ENCODE peak calls at places on chromosomes 16 and 17, in four cellular contexts. One of them, this sample, is unnamed.

GRCh38 chr16:19769239-19769638 is 51.2 kb downstream of the IQCK start:
- DNase-seq in renal cortical epithelial cell: no peak
- DNase-seq in dermis blood vessel endothelial cell: no peak
- DNase-seq in NCI-H1048: no peak
- DNase-seq in this sample: no peak

GRCh38 chr16:2815299-2815771 is 1.7 kb upstream of the PRSS21 start:
- DNase-seq in renal cortical epithelial cell: no peak
- DNase-seq in dermis blood vessel endothelial cell: no peak
- DNase-seq in NCI-H1048: no peak
- DNase-seq in this sample: no peak

GRCh38 chr17:7854851-7855642 is at the start of gene TMEM88:
- DNase-seq in renal cortical epithelial cell: no peak
- DNase-seq in dermis blood vessel endothelial cell: peak; percentile 51
- DNase-seq in NCI-H1048: no peak
- DNase-seq in this sample: no peak

GRCh38 chr17:17161759-17162158 is 44.4 kb downstream of the PLD6 start:
- DNase-seq in renal cortical epithelial cell: no peak
- DNase-seq in dermis blood vessel endothelial cell: no peak
- DNase-seq in NCI-H1048: no peak
- DNase-seq in this sample: no peak

GRCh38 chr17:3635474-3636153 is 436 bp downstream of the SHPK start:
- DNase-seq in renal cortical epithelial cell: peak; percentile 72
- DNase-seq in dermis blood vessel endothelial cell: peak; percentile 27
- DNase-seq in NCI-H1048: no peak
- DNase-seq in this sample: no peak

GRCh38 chr17:35368086-35368824 is 5.2 kb downstream of the SLFN11 start:
- DNase-seq in renal cortical epithelial cell: no peak
- DNase-seq in dermis blood vessel endothelial cell: no peak
- DNase-seq in NCI-H1048: no peak
- DNase-seq in this sample: no peak

GRCh38 chr16:86901483-86901882 is 323.1 kb downstream of the FOXL1 start:
- DNase-seq in renal cortical epithelial cell: peak; percentile 39
- DNase-seq in dermis blood vessel endothelial cell: peak; percentile 93
- DNase-seq in NCI-H1048: no peak
- DNase-seq in this sample: no peak

GRCh38 chr17:50439008-50439407 is 13.0 kb downstream of the ACSF2 start:
- DNase-seq in renal cortical epithelial cell: no peak
- DNase-seq in dermis blood vessel endothelial cell: no peak
- DNase-seq in NCI-H1048: no peak
- DNase-seq in this sample: no peak

GRCh38 chr16:53235851-53236250 is 181.1 kb downstream of the CHD9 start:
- DNase-seq in renal cortical epithelial cell: no peak
- DNase-seq in dermis blood vessel endothelial cell: no peak
- DNase-seq in NCI-H1048: no peak
- DNase-seq in this sample: no peak

GRCh38 chr17:44367219-44367618 is 3.6 kb upstream of the FAM171A2 start:
- DNase-seq in renal cortical epithelial cell: no peak
- DNase-seq in dermis blood vessel endothelial cell: no peak
- DNase-seq in NCI-H1048: no peak
- DNase-seq in this sample: no peak

GRCh38 chr17:41308251-41308917 is 725 bp downstream of the KRTAP16-1 start:
- DNase-seq in renal cortical epithelial cell: peak; percentile 16
- DNase-seq in dermis blood vessel endothelial cell: no peak
- DNase-seq in NCI-H1048: no peak
- DNase-seq in this sample: no peak

GRCh38 chr17:31696184-31696602 is 162.9 kb downstream of the COPRS start:
- DNase-seq in renal cortical epithelial cell: peak; percentile 35
- DNase-seq in dermis blood vessel endothelial cell: no peak
- DNase-seq in NCI-H1048: no peak
- DNase-seq in this sample: no peak

GRCh38 chr17:74856113-74856512 is 3.6 kb downstream of the GRIN2C start:
- DNase-seq in renal cortical epithelial cell: no peak
- DNase-seq in dermis blood vessel endothelial cell: no peak
- DNase-seq in NCI-H1048: no peak
- DNase-seq in this sample: no peak

GRCh38 chr16:30166202-30166902 is 17.1 kb upstream of the CORO1A start:
- DNase-seq in renal cortical epithelial cell: no peak
- DNase-seq in dermis blood vessel endothelial cell: no peak
- DNase-seq in NCI-H1048: no peak
- DNase-seq in this sample: no peak

GRCh38 chr17:40345161-40346034 is 19.1 kb downstream of the GJD3 start:
- DNase-seq in renal cortical epithelial cell: peak; percentile 45
- DNase-seq in dermis blood vessel endothelial cell: peak; percentile 72
- DNase-seq in NCI-H1048: no peak
- DNase-seq in this sample: no peak

GRCh38 chr17:30351730-30352129 is 17.9 kb upstream of the TMIGD1 start:
- DNase-seq in renal cortical epithelial cell: no peak
- DNase-seq in dermis blood vessel endothelial cell: no peak
- DNase-seq in NCI-H1048: no peak
- DNase-seq in this sample: no peak

GRCh38 chr17:78993981-78994671 is 14.4 kb upstream of the LGALS3BP start:
- DNase-seq in renal cortical epithelial cell: no peak
- DNase-seq in dermis blood vessel endothelial cell: no peak
- DNase-seq in NCI-H1048: no peak
- DNase-seq in this sample: no peak

GRCh38 chr17:18039535-18040286 is 503 bp downstream of the GID4 start:
- DNase-seq in renal cortical epithelial cell: no peak
- DNase-seq in dermis blood vessel endothelial cell: peak; percentile 41
- DNase-seq in NCI-H1048: no peak
- DNase-seq in this sample: no peak

GRCh38 chr17:32136856-32137255 is 5.4 kb upstream of the RHOT1 start:
- DNase-seq in renal cortical epithelial cell: no peak
- DNase-seq in dermis blood vessel endothelial cell: no peak
- DNase-seq in NCI-H1048: no peak
- DNase-seq in this sample: no peak